ENCODE peak calls at places on chromosome X, in five cellular contexts. D is T-cell, T is aorta, P is iris pigment epithelial cell, Q is fibroblast of pulmonary artery. I is an unnamed sample.

GRCh38 chrX:130829526-130830515 is 73.2 kb downstream of the ENOX2 start:
- DNase-seq in D (no peak), T (no peak), P (no peak), Q (no peak), I (no peak)

GRCh38 chrX:129665916-129666644 is 11.3 kb upstream of the APLN start:
- DNase-seq in D (no peak), T (no peak), P (peak), Q (peak), I (no peak)

GRCh38 chrX:42220083-42220482 is 296.7 kb upstream of the CASK start:
- DNase-seq in D (no peak), T (no peak), P (no peak), Q (no peak), I (no peak)

GRCh38 chrX:115602729-115603389 is 41.9 kb downstream of the PLS3 start:
- DNase-seq in D (no peak), T (no peak), P (peak), Q (no peak), I (no peak)

GRCh38 chrX:65668362-65669310 is 1.2 kb downstream of the MSN start:
- DNase-seq in D (peak), T (peak), P (peak), Q (peak), I (peak)

GRCh38 chrX:63656871-63657580 is 128.0 kb downstream of the ARHGEF9 start:
- DNase-seq in D (no peak), T (peak), P (peak), Q (peak), I (no peak)

GRCh38 chrX:1316527-1316926 is 20.1 kb upstream of the IL3RA start:
- DNase-seq in D (no peak), T (peak), P (no peak), Q (no peak), I (peak)

GRCh38 chrX:83501540-83501939 is 6.5 kb upstream of the POU3F4 start:
- DNase-seq in D (no peak), T (no peak), P (no peak), Q (no peak), I (no peak)

GRCh38 chrX:17613979-17614572 is 123.2 kb upstream of the SCML1 start:
- DNase-seq in D (no peak), T (no peak), P (peak), Q (no peak), I (no peak)

GRCh38 chrX:9493936-9494335 is 29.1 kb downstream of the TBL1X start:
- DNase-seq in D (no peak), T (no peak), P (no peak), Q (no peak), I (no peak)

GRCh38 chrX:2676794-2677675 is 14.1 kb upstream of the CD99 start:
- DNase-seq in D (no peak), T (no peak), P (no peak), Q (no peak), I (no peak)

GRCh38 chrX:68829594-68830485 is 1.0 kb downstream of the EFNB1 start:
- DNase-seq in D (no peak), T (peak), P (peak), Q (no peak), I (no peak)

GRCh38 chrX:69189972-69190371 is 24.7 kb upstream of the PJA1 start:
- DNase-seq in D (no peak), T (no peak), P (no peak), Q (peak), I (no peak)

I was measured in psoas muscle.